ENCODE peak calls at places on chromosomes 11 and 22, in seven cellular contexts. X, T, N, D, Q, Y and A are unnamed samples. For H3K27me3, the result is how much of the 10 kb centered on the place peaks cover.

GRCh38 chr22:21666786-21667185 is 974 bp downstream of the PPIL2 start:
- DNase-seq in X (no peak), T (no peak), N (no peak), D (no peak), Q (peak), Y (no peak), A (peak)

GRCh38 chr11:63564785-63565350 is 1.7 kb upstream of the PLAAT2 start:
- DNase-seq in X (no peak), T (no peak), N (no peak), D (no peak), Q (no peak), Y (peak), A (no peak)

GRCh38 chr22:17897864-17898263 is 123.6 kb upstream of the BID start:
- DNase-seq in X (no peak), T (no peak), N (no peak), D (no peak), Q (no peak), Y (no peak), A (no peak)

GRCh38 chr11:114678125-114679036 is at the start of gene NXPE2:
- DNase-seq in X (no peak), T (peak), N (no peak), D (no peak), Q (peak), Y (peak), A (no peak)

GRCh38 chr22:20554824-20555223 is 47.4 kb downstream of the MED15 start:
- DNase-seq in X (no peak), T (no peak), N (no peak), D (no peak), Q (no peak), Y (no peak), A (no peak)

GRCh38 chr11:44532809-44533208 is 32.7 kb upstream of the CD82 start:
- DNase-seq in X (no peak), T (no peak), N (no peak), D (no peak), Q (no peak), Y (no peak), A (no peak)

GRCh38 chr22:36486619-36487384 is 5.4 kb upstream of the TXN2 start:
- DNase-seq in X (peak), T (peak), N (no peak), D (peak), Q (peak), Y (peak), A (peak)

GRCh38 chr11:59611570-59612565 is 3.7 kb downstream of the OSBP start:
- DNase-seq in X (no peak), T (peak), N (no peak), D (no peak), Q (peak), Y (no peak), A (no peak)

GRCh38 chr22:27046126-27046525 is 388.7 kb downstream of the MIAT start:
- DNase-seq in X (no peak), T (no peak), N (no peak), D (no peak), Q (no peak), Y (no peak), A (no peak)

GRCh38 chr11:82902086-82902485 is 550 bp downstream of the DDIAS start:
- DNase-seq in X (no peak), T (no peak), N (no peak), D (no peak), Q (no peak), Y (no peak), A (no peak)

DNA sequence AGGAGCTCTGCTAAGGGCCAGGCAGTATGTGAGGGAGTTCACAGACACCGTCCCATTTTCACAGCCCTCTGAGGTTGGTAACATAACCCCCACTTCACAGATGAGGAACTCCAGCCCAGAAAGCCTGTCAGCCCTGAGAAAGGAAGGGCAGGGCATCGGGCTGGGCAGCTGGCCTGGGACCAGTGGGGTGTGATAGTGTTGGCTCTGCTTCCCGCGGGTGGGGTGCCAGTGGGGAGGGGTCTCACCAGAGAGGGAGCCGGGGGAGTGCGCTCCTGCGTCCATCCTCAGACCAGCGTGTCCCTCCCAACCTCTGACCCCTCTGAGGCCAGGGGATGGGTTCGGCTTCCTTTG is 2.3 kb downstream of the TAGLN start:
- DNase-seq in X (no peak), T (no peak), N (no peak), D (no peak), Q (no peak), Y (no peak), A (peak)
- H3K27ac ChIP-seq in X (no peak), T (peak), N (no peak), D (no peak), Q (peak), Y (peak), A (no peak)

DNA sequence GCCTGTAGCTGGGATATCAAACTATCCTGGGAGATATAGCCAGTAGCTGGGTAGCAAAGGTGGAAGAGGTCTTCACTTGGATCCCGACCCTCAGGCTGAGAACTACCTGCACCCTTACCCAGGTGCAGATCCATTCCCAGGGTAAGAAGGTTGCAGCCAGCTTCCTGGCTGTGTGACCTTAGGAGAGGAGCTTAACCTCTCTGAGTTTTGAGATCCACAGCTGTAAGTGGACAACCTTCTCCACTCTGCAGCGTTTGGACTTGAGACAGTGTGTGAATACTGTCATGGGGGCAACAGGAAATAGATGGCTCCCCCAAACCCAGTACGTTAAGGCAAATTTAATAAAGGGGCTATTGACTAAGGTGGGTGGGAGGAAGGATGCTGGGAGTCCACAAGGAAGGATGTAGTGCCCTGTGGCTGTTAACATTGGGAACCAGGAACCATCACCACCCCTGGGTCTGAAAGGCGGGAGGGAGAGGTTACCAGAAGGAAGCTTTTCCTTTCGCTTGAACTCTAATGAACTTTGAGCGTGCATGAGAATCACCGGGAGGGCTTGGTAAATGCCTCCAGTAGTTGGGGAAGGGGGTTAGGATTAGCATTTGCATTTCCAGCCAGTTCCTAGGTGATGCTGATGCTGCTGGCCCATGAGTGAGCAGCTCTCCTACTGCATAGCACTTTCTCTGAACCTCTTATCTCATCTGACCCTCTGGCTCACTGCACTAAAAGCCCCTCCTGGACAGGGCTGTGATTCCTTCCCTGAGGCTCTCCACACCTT is 24.4 kb downstream of the SGSM1 start:
- DNase-seq in X (no peak), T (no peak), N (no peak), D (no peak), Q (no peak), Y (no peak), A (peak)
- H3K27me3 ChIP-seq in X (under half), T (under half), N (under half), D (under half), Q (under half), Y (under half), A (under half)

GRCh38 chr22:49856766-49857618 is 3.3 kb downstream of the ZBED4 start:
- DNase-seq in X (no peak), T (no peak), N (no peak), D (no peak), Q (no peak), Y (no peak), A (no peak)

GRCh38 chr22:49858827-49859226 is 5.2 kb downstream of the ZBED4 start:
- DNase-seq in X (no peak), T (no peak), N (no peak), D (no peak), Q (no peak), Y (no peak), A (no peak)

GRCh38 chr22:49853981-49854791 is 542 bp downstream of the ZBED4 start:
- DNase-seq in X (peak), T (peak), N (peak), D (peak), Q (peak), Y (peak), A (peak)

GRCh38 chr22:49855491-49855911 is 1.9 kb downstream of the ZBED4 start:
- DNase-seq in X (no peak), T (peak), N (no peak), D (no peak), Q (peak), Y (no peak), A (no peak)

GRCh38 chr22:49856343-49856742 is 2.7 kb downstream of the ZBED4 start:
- DNase-seq in X (no peak), T (no peak), N (no peak), D (no peak), Q (no peak), Y (no peak), A (no peak)
- H2BK5ac ChIP-seq in X (no peak), T (no peak), N (no peak), D (no peak), Q (no peak), Y (no peak), A (no peak)

GRCh38 chr22:24160546-24160945 is 20.7 kb upstream of the SUSD2 start:
- DNase-seq in X (no peak), T (no peak), N (no peak), D (no peak), Q (no peak), Y (no peak), A (no peak)
- H3K27ac ChIP-seq in X (no peak), T (no peak), N (no peak), D (no peak), Q (no peak), Y (no peak), A (no peak)

GRCh38 chr11:60825118-60825517 is 16.8 kb upstream of the CCDC86 start:
- DNase-seq in X (no peak), T (no peak), N (no peak), D (no peak), Q (no peak), Y (no peak), A (no peak)
- H3K27me3 ChIP-seq in X (under half), T (half or more), N (under half), D (under half), Q (under half), Y (under half), A (under half)

GRCh38 chr22:42303304-42304020 is 33.0 kb upstream of the TCF20 start:
- DNase-seq in X (no peak), T (no peak), N (no peak), D (no peak), Q (no peak), Y (no peak), A (peak)

GRCh38 chr22:42300286-42301071 is 30.0 kb upstream of the TCF20 start:
- DNase-seq in X (peak), T (no peak), N (no peak), D (no peak), Q (no peak), Y (no peak), A (peak)

GRCh38 chr22:42299586-42300285 is 29.3 kb upstream of the TCF20 start:
- DNase-seq in X (peak), T (no peak), N (no peak), D (no peak), Q (no peak), Y (no peak), A (peak)

GRCh38 chr22:42301072-42301741 is 30.8 kb upstream of the TCF20 start:
- DNase-seq in X (no peak), T (no peak), N (no peak), D (no peak), Q (no peak), Y (no peak), A (no peak)

GRCh38 chr22:42301742-42302102 is 31.3 kb upstream of the TCF20 start:
- DNase-seq in X (no peak), T (no peak), N (no peak), D (no peak), Q (no peak), Y (no peak), A (no peak)
- H2BK5ac ChIP-seq in X (no peak), T (no peak), N (no peak), D (no peak), Q (no peak), Y (no peak), A (no peak)

GRCh38 chr11:2945757-2946287 is 16.6 kb upstream of the PHLDA2 start:
- DNase-seq in X (peak), T (no peak), N (no peak), D (no peak), Q (no peak), Y (no peak), A (no peak)

GRCh38 chr11:2942872-2943710 is 13.9 kb upstream of the PHLDA2 start:
- DNase-seq in X (no peak), T (no peak), N (no peak), D (no peak), Q (no peak), Y (no peak), A (no peak)

GRCh38 chr11:2943711-2944118 is 14.5 kb upstream of the PHLDA2 start:
- DNase-seq in X (no peak), T (no peak), N (no peak), D (no peak), Q (no peak), Y (no peak), A (no peak)

GRCh38 chr11:2944530-2944929 is 15.3 kb upstream of the PHLDA2 start:
- DNase-seq in X (no peak), T (no peak), N (no peak), D (no peak), Q (no peak), Y (no peak), A (no peak)

GRCh38 chr11:2944953-2945756 is 15.9 kb upstream of the PHLDA2 start:
- DNase-seq in X (peak), T (peak), N (peak), D (peak), Q (peak), Y (peak), A (peak)
- H3K27ac ChIP-seq in X (no peak), T (peak), N (no peak), D (no peak), Q (peak), Y (no peak), A (no peak)

GRCh38 chr11:32427935-32428664 is 7.2 kb downstream of the WT1 start:
- DNase-seq in X (peak), T (no peak), N (no peak), D (peak), Q (no peak), Y (no peak), A (peak)

GRCh38 chr11:32426819-32427615 is 8.3 kb downstream of the WT1 start:
- DNase-seq in X (peak), T (no peak), N (no peak), D (peak), Q (no peak), Y (no peak), A (peak)

GRCh38 chr11:32426192-32426591 is 9.1 kb downstream of the WT1 start:
- DNase-seq in X (no peak), T (no peak), N (no peak), D (peak), Q (no peak), Y (no peak), A (no peak)

GRCh38 chr11:32428665-32429293 is 6.6 kb downstream of the WT1 start:
- DNase-seq in X (no peak), T (no peak), N (no peak), D (no peak), Q (no peak), Y (no peak), A (no peak)

DNA sequence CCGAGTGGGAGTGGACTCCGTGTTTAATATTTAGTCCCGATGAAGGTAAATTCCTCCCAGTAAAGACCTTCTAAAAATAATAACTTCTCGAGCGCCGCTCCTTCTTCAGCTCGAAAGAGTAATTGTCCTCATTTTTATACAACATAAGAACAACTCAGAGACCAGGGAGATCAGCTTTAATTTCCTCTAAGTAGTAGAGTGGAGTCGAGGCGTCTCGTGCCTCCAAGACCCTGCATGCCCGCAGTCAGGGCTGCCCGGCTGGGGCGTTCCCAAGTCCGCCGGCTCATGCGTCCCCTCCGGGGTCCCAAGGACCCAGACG is 7.8 kb downstream of the WT1 start:
- DNase-seq in X (no peak), T (no peak), N (no peak), D (no peak), Q (no peak), Y (no peak), A (no peak)
- H3K27me3 ChIP-seq in X (half or more), T (half or more), N (under half), D (half or more), Q (half or more), Y (half or more), A (under half)

GRCh38 chr11:69437876-69438205 is 43.6 kb upstream of the LINC01488 start:
- DNase-seq in X (no peak), T (no peak), N (no peak), D (no peak), Q (no peak), Y (no peak), A (no peak)

GRCh38 chr11:69438286-69438920 is 43.1 kb upstream of the LINC01488 start:
- DNase-seq in X (no peak), T (no peak), N (no peak), D (no peak), Q (no peak), Y (no peak), A (no peak)

GRCh38 chr11:69439127-69439526 is 42.3 kb upstream of the LINC01488 start:
- DNase-seq in X (peak), T (no peak), N (no peak), D (no peak), Q (no peak), Y (no peak), A (peak)

GRCh38 chr11:69440876-69441275 is 40.6 kb upstream of the LINC01488 start:
- DNase-seq in X (no peak), T (no peak), N (no peak), D (no peak), Q (peak), Y (no peak), A (no peak)

GRCh38 chr11:69439651-69440464 is 41.6 kb upstream of the LINC01488 start:
- DNase-seq in X (no peak), T (peak), N (no peak), D (no peak), Q (no peak), Y (peak), A (no peak)
- H2BK5ac ChIP-seq in X (no peak), T (no peak), N (peak), D (peak), Q (no peak), Y (no peak), A (no peak)